ENCODE peak calls at places on chromosomes 7 and 10, in ten cellular contexts. Y, J, D, A, I, Q, T, W, N and R are unnamed samples.

GRCh38 chr7:140661124-140661523 is 11.6 kb upstream of the ADCK2 start:
- DNase-seq in W (no peak), N (no peak), I (no peak), D (no peak), Q (no peak), J (no peak), T (no peak), Y (peak), A (no peak), R (no peak)

GRCh38 chr10:27607591-27607990 is 103.5 kb downstream of the RAB18 start:
- DNase-seq in Q (no peak), W (no peak), D (no peak), A (no peak), T (no peak), I (no peak), Y (no peak), N (no peak), J (no peak), R (no peak)

GRCh38 chr7:50119815-50120637 is 27.0 kb upstream of the ZPBP start:
- DNase-seq in Q (no peak), A (no peak), N (no peak), I (no peak), D (no peak), T (no peak), J (no peak), W (no peak), Y (no peak), R (peak)

GRCh38 chr7:157018328-157018996 is 8.0 kb upstream of the MNX1 start:
- DNase-seq in Q (no peak), N (no peak), T (no peak), W (no peak), A (no peak), I (no peak), Y (no peak), D (no peak), J (no peak), R (no peak)

GRCh38 chr7:53428045-53428444 is 392.6 kb downstream of the POM121L12 start:
- DNase-seq in Y (no peak), N (no peak), Q (no peak), J (no peak), T (no peak), W (no peak), A (no peak), I (no peak), D (no peak), R (no peak)

GRCh38 chr7:124033093-124033806 is 383 bp upstream of the TMEM229A start:
- DNase-seq in Q (no peak), D (peak), A (no peak), W (no peak), Y (peak), J (no peak), I (peak), N (no peak), T (no peak), R (no peak)

GRCh38 chr10:86522385-86522855 is 828 bp upstream of the WAPL start:
- DNase-seq in T (no peak), Y (no peak), I (no peak), J (no peak), D (no peak), W (no peak), Q (no peak), A (no peak), N (no peak), R (no peak)

GRCh38 chr10:20084451-20084850 is 268.2 kb downstream of the PLXDC2 start:
- DNase-seq in Y (no peak), W (no peak), J (no peak), T (no peak), D (no peak), Q (no peak), N (no peak), I (no peak), A (no peak), R (no peak)

GRCh38 chr7:133344275-133344674 is 91.4 kb downstream of the EXOC4 start:
- DNase-seq in Q (no peak), A (no peak), I (no peak), Y (no peak), W (no peak), J (no peak), T (no peak), D (no peak), N (no peak), R (peak)

GRCh38 chr10:79116801-79117723 is 48.3 kb downstream of the ZMIZ1 start:
- DNase-seq in Q (peak), A (no peak), I (no peak), J (no peak), W (no peak), T (peak), D (peak), N (no peak), Y (peak), R (no peak)

GRCh38 chr7:47600199-47601118 is 18.5 kb upstream of the TNS3 start:
- DNase-seq in W (no peak), J (no peak), I (peak), T (no peak), N (no peak), D (peak), Y (no peak), Q (no peak), A (no peak), R (no peak)
- TF ChIP-seq POLR2A in W (no peak), J (no peak), I (no peak), T (no peak), N (no peak), D (no peak), Y (no peak), Q (no peak), A (no peak), R (no peak)

GRCh38 chr10:132446661-132447445 is 49.9 kb downstream of the PWWP2B start:
- DNase-seq in D (peak), I (peak), J (no peak), W (peak), A (no peak), Y (peak), Q (no peak), N (peak), T (no peak), R (peak)
- TF ChIP-seq POLR2A in D (no peak), I (no peak), J (no peak), W (no peak), A (no peak), Y (peak), Q (no peak), N (no peak), T (no peak), R (no peak)

GRCh38 chr10:93073539-93074136 is at the start of gene CYP26A1:
- DNase-seq in Q (no peak), W (no peak), N (no peak), I (no peak), J (no peak), A (peak), Y (no peak), D (no peak), T (no peak), R (peak)
- TF ChIP-seq POLR2A in Q (no peak), W (no peak), N (no peak), I (no peak), J (no peak), A (no peak), Y (no peak), D (no peak), T (no peak), R (no peak)

DNA sequence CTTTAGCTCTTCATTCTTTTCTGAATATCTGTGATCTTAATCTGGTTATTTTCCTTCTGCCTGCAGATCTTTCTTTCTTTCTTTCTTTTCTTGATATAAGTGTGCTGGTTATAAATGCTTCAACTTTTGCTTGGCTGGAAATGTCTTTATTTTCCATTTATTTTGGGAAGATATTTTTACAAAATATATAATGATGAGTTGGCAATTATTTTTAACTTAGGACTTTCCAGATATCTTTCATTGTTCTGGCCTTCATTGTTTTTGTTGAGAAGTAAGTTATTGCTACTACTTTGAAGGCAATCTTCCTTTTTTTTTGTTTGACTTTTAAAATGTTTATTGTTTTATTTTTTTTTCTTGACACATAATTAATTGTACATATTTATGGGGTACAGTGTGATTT is 75.3 kb downstream of the ZNF503 start:
- DNase-seq in D (no peak), N (no peak), Y (no peak), A (no peak), Q (no peak), I (no peak), J (no peak), T (no peak), W (no peak), R (no peak)
- TF ChIP-seq POLR2A in D (no peak), N (no peak), Y (no peak), A (no peak), Q (no peak), I (no peak), J (no peak), T (no peak), W (no peak), R (no peak)

GRCh38 chr7:132072165-132072564 is 504.1 kb downstream of the PLXNA4 start:
- DNase-seq in T (no peak), Q (no peak), A (no peak), N (no peak), W (no peak), I (no peak), Y (no peak), J (no peak), D (no peak), R (no peak)
- TF ChIP-seq POLR2A in T (no peak), Q (no peak), A (no peak), N (no peak), W (no peak), I (no peak), Y (no peak), J (no peak), D (no peak), R (no peak)

GRCh38 chr7:105885386-105886111 is 9.2 kb upstream of the ATXN7L1 start:
- DNase-seq in A (no peak), W (no peak), Y (peak), I (no peak), J (no peak), D (peak), T (no peak), Q (no peak), N (no peak), R (no peak)
- TF ChIP-seq POLR2A in A (no peak), W (no peak), Y (no peak), I (no peak), J (no peak), D (no peak), T (no peak), Q (no peak), N (no peak), R (no peak)

DNA sequence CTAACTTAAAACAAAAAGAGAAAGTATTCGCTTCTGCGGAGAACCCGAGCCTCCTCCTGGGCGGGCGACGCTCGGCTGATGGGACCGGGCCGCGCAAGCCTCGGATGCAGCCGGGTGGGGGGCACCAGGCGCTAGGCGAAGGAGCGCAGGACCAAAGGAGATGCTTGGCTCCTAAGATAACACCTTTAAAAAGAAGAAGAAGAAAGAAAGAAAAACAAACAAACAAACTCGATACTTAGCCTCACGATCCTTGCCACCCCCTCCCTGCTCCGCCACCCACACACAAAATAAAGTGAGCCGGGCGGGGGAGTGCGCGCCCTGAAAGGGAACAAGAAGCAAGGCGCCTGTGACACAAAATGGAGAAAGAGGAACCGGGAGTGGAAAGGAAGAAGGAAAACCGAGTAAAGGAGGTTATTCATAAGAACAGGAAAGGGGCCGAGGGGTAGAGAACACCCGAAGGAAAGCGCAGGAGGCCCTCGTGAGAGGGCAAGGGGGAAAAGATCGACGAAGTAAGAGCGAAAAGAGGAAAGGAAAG is 34.0 kb upstream of the EBLN1 start:
- DNase-seq in A (peak), T (peak), W (peak), J (no peak), N (no peak), D (peak), Y (peak), Q (peak), I (peak), R (peak)
- TF ChIP-seq POLR2A in A (no peak), T (no peak), W (no peak), J (no peak), N (peak), D (no peak), Y (peak), Q (no peak), I (no peak), R (peak)

DNA sequence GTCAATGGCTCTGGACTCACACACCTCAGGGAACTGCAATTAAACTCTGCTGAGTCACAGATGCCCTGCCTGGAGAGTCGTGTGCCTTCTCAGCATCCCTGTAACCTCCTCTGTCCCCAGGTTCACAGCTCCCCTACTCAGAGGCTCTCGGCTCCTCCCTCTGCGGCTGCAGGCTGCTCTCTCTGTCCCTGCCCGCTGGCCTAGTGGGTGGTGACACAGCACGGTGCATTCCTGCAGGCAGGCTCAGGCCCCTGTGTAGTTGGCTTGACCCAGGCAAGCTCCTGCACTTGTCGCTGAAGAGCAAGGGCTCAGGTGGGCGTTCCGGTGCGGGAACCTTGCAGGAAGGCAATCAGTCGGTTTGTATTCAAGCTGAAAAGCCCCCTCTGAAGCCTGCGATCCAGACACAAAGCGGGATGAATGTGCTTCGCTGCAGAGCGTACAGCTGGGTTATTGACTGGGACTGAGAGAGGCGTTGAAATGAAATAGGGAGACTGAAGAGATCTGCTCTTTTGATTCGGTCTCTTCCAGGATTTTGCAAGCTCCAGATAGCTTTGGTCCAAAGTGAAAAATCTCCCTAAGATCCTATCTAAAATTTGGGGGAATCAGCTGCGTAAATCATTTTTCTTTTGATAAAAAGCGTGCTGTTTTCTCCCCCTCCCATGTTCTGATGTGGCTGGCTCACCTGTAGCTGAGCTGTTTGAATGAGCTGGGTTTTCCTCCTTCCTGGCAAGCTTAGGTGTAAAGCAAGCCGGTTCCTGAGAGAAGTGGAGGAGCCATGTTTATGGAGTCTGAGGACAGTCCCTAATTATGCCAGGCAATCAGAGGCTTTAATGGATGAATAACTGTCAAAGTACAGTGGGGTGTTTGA is 208.7 kb upstream of the PHYHIPL start:
- DNase-seq in T (no peak), J (no peak), A (no peak), I (peak), W (peak), Y (no peak), Q (no peak), N (no peak), D (no peak), R (no peak)
- TF ChIP-seq POLR2A in T (no peak), J (no peak), A (no peak), I (no peak), W (no peak), Y (no peak), Q (no peak), N (no peak), D (no peak), R (no peak)

GRCh38 chr10:95693668-95694534 is at the start of gene TCTN3:
- DNase-seq in W (peak), T (peak), J (peak), D (peak), A (peak), Q (peak), I (peak), N (peak), Y (peak), R (peak)
- TF ChIP-seq POLR2A in W (peak), T (peak), J (no peak), D (peak), A (no peak), Q (peak), I (peak), N (peak), Y (peak), R (peak)